ENCODE peak calls at places on chromosomes 5 and 9, in eight cellular contexts. R is choroid plexus epithelial cell, T is heart right ventricle, N is PC-9, Q is left ventricle myocardium inferior, B is kidney, I is B cell, E is AG09319. Z is an unnamed sample.

GRCh38 chr5:94705427-94705826 is 87.0 kb downstream of the SLF1 start:
- DNase-seq in R (peak), T (no peak), N (no peak), Q (no peak), B (no peak), I (no peak), E (no peak), Z (no peak)

GRCh38 chr5:98769256-98770157 is 4.0 kb upstream of the RGMB start:
- DNase-seq in R (peak), T (peak), N (peak), Q (peak), B (peak), I (peak), E (peak), Z (peak)

GRCh38 chr9:27534658-27535209 is 5.1 kb upstream of the MOB3B start:
- DNase-seq in R (no peak), T (no peak), N (no peak), Q (no peak), B (no peak), I (no peak), E (no peak), Z (no peak)

GRCh38 chr5:35785601-35786085 is 71.0 kb upstream of the IL7R start:
- DNase-seq in R (peak), T (no peak), N (no peak), Q (no peak), B (no peak), I (no peak), E (no peak), Z (peak)

GRCh38 chr9:27280858-27281257 is 16.1 kb downstream of the EQTN start:
- DNase-seq in R (peak), T (no peak), N (no peak), Q (no peak), B (no peak), I (no peak), E (no peak), Z (no peak)

GRCh38 chr9:136405481-136405880 is 4.9 kb downstream of the ENTR1 start:
- DNase-seq in R (no peak), T (no peak), N (no peak), Q (no peak), B (no peak), I (no peak), E (no peak), Z (no peak)

GRCh38 chr5:142945321-142945720 is 175.1 kb downstream of the ARHGAP26 start:
- DNase-seq in R (no peak), T (no peak), N (no peak), Q (no peak), B (no peak), I (no peak), E (no peak), Z (no peak)

GRCh38 chr5:43482490-43483064 is 1.1 kb downstream of the TMEM267 start:
- DNase-seq in R (peak), T (no peak), N (no peak), Q (no peak), B (no peak), I (no peak), E (peak), Z (no peak)

GRCh38 chr5:68460147-68460760 is 244.7 kb downstream of the PIK3R1 start:
- DNase-seq in R (peak), T (no peak), N (peak), Q (no peak), B (no peak), I (peak), E (no peak), Z (no peak)

GRCh38 chr5:65047948-65048690 is 279.4 kb downstream of the CWC27 start:
- DNase-seq in R (no peak), T (no peak), N (no peak), Q (no peak), B (no peak), I (no peak), E (no peak), Z (no peak)

GRCh38 chr9:92508018-92508417 is 25.7 kb upstream of the ASPN start:
- DNase-seq in R (peak), T (no peak), N (no peak), Q (peak), B (no peak), I (no peak), E (no peak), Z (no peak)

GRCh38 chr5:93649234-93649900 is 66.3 kb downstream of the NR2F1 start:
- DNase-seq in R (peak), T (no peak), N (no peak), Q (no peak), B (no peak), I (no peak), E (no peak), Z (no peak)

GRCh38 chr9:128136816-128137793 is 9.6 kb upstream of the PTGES2 start:
- DNase-seq in R (peak), T (peak), N (peak), Q (no peak), B (peak), I (no peak), E (no peak), Z (peak)

GRCh38 chr5:1551426-1551825 is 27.7 kb upstream of the LPCAT1 start:
- DNase-seq in R (no peak), T (no peak), N (no peak), Q (no peak), B (peak), I (no peak), E (no peak), Z (no peak)

GRCh38 chr9:19376931-19377330 is 3.1 kb downstream of the RPS6 start:
- DNase-seq in R (no peak), T (no peak), N (no peak), Q (no peak), B (no peak), I (no peak), E (no peak), Z (no peak)

DNA sequence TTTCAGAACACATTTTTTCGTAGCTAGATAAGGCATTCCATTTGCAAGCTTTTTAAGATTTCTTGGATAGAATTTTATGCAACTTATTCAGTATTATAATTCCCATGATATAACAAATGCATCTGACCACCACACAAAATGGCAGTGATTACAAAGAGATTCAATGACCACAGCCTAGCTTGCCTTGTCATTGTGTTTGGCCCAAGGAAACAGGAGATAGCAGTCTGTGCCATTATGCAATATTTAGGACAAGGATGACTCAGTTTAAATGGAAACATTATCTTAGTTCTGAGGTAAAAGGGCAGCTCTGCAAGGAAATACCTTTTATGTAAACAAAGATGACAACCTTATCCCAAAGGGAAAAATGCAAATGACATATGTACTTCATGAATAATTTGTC is 89.8 kb downstream of the NUDT12 start:
- DNase-seq in R (peak), T (no peak), N (no peak), Q (no peak), B (no peak), I (no peak), E (no peak), Z (no peak)
- TF ChIP-seq CTCF in R (no peak), T (no peak), N (no peak), Q (no peak), B (no peak), I (no peak), E (no peak), Z (no peak)

GRCh38 chr5:7813576-7813975 is 37.4 kb downstream of the CFAP90 start:
- DNase-seq in R (no peak), T (no peak), N (no peak), Q (no peak), B (no peak), I (no peak), E (no peak), Z (no peak)

GRCh38 chr5:7814816-7815215 is 36.1 kb downstream of the CFAP90 start:
- DNase-seq in R (no peak), T (no peak), N (no peak), Q (no peak), B (no peak), I (no peak), E (no peak), Z (no peak)

GRCh38 chr5:7816535-7816901 is 34.4 kb downstream of the CFAP90 start:
- DNase-seq in R (no peak), T (no peak), N (no peak), Q (no peak), B (no peak), I (no peak), E (no peak), Z (no peak)

GRCh38 chr5:7813007-7813406 is 37.9 kb downstream of the CFAP90 start:
- DNase-seq in R (no peak), T (no peak), N (no peak), Q (no peak), B (no peak), I (no peak), E (no peak), Z (no peak)

DNA sequence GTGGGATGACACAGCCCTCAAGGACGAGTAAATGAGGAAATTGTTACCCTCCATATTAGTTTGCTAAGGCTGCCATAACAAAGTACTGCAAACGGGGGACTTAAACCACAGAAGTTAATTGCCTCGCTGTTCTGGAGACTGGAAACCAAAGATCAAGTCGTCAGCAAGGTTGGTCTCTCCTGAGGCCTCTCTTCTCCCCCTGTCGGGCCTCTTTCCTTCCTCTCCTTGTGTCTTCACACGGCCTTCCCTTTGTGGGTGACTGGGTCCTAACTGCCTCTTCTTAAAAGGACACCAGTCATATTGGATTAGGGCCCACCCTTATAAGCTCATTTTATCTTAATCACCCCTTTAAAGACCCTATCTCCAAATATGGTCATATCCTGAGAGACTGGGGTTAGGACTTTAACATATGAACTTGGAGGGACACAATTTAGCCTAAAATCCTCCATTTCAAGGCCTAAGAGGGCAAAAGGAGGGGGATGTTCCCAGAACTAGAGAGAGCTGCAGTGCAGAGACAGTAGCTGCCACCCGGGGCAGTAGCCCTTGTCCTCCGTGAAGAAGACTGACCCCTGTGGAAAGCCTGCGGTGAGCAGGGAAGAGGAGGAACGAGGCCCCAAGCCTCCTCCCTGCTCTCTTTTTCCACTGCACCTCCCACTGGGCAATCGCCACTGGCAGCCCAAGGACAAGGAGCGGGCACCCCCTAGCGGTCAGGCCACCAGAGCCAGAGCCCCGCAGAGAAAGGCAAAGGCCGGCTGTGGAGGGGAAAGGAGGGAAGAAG is 35.0 kb downstream of the CFAP90 start:
- DNase-seq in R (peak), T (peak), N (peak), Q (peak), B (peak), I (peak), E (peak), Z (peak)
- TF ChIP-seq CTCF in R (peak), T (peak), N (peak), Q (peak), B (peak), I (peak), E (peak), Z (peak)

DNA sequence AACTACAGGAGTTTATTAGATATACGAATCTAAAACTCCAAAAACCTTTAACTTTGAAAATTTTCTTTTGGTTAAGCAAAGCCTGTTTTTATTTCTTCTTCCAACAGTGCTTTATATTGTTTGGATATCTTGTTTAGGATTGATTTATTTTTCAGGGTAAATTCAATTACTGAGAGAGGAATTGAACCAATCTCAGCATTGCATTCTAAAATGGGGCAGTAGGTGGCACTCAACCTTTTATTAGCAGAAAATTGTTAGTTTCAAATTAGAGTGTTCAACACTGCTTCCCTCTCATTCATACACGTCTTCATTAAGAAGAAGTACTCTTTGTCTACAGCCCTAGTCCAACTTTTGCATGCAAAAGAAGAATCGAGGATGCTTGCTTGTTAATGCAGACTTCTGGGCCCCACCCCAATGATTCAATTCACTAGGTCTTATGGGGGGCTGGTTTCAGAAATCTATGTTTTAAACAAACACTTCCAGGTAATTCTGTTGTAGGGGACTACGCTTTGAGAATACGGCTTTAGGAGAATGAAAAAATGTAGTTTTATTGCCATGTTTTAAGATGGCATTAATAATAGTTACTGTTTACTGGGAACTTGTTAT is 26.6 kb downstream of the MRPL22 start:
- DNase-seq in R (peak), T (no peak), N (no peak), Q (no peak), B (no peak), I (no peak), E (no peak), Z (no peak)
- TF ChIP-seq CTCF in R (peak), T (peak), N (peak), Q (peak), B (peak), I (peak), E (peak), Z (peak)

GRCh38 chr5:37770791-37771190 is 69.0 kb downstream of the GDNF start:
- DNase-seq in R (no peak), T (no peak), N (no peak), Q (no peak), B (no peak), I (no peak), E (no peak), Z (no peak)

GRCh38 chr5:37771203-37771611 is 68.6 kb downstream of the GDNF start:
- DNase-seq in R (peak), T (no peak), N (no peak), Q (no peak), B (no peak), I (no peak), E (no peak), Z (no peak)

GRCh38 chr5:37771731-37772130 is 68.1 kb downstream of the GDNF start:
- DNase-seq in R (peak), T (no peak), N (peak), Q (no peak), B (no peak), I (no peak), E (peak), Z (no peak)

GRCh38 chr5:37773809-37774208 is 66.0 kb downstream of the GDNF start:
- DNase-seq in R (no peak), T (no peak), N (no peak), Q (no peak), B (no peak), I (no peak), E (no peak), Z (no peak)

DNA sequence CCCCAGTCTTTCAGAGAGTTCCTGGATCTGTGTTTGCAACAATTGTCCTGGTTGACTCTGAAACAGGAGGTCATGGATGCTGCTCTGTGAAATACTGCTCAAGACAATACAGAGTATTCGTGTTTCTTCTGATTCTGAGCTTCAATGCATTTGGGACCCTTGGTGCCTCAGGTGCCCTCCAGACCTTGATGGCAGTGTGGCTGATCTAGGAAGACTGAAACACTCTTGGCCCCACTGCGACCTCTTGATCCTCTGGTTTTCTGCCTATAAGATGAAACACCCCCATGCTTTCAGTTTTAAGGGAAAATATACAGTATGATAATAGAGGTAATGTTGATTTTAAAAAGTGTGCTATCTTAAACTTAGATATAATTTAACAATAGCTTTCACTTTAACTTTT is 67.6 kb downstream of the GDNF start:
- DNase-seq in R (no peak), T (no peak), N (no peak), Q (no peak), B (no peak), I (no peak), E (no peak), Z (no peak)
- TF ChIP-seq CTCF in R (no peak), T (no peak), N (no peak), Q (no peak), B (no peak), I (no peak), E (no peak), Z (no peak)

DNA sequence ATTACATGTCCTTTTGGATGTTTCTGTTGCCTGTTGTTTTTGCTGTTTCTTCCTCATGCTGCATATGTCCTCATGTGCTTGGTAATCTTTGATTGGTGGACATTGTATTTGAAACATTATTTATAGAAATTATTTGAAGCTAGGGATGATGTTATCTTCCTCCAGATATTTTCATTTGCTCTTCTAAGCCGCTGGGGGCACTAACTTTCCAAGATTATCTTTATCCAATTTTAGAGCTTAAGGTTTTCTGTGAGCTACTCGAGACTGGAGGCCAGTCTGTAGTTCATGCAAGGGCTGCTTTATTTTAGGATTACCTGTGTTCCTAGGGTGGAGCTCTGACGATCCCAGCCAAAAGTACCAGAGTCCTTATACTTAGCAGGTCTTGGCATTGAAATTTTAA is 40.9 kb downstream of the STX17 start:
- DNase-seq in R (peak), T (no peak), N (no peak), Q (no peak), B (no peak), I (no peak), E (no peak), Z (no peak)
- TF ChIP-seq CTCF in R (peak), T (no peak), N (no peak), Q (no peak), B (no peak), I (no peak), E (no peak), Z (no peak)

GRCh38 chr9:87725900-87726709 is at the start of gene CTSL:
- DNase-seq in R (peak), T (peak), N (peak), Q (peak), B (peak), I (no peak), E (peak), Z (peak)
- TF ChIP-seq CTCF in R (peak), T (peak), N (peak), Q (peak), B (peak), I (no peak), E (peak), Z (no peak)

GRCh38 chr9:121742923-121743322 is 91.5 kb downstream of the DAB2IP start:
- DNase-seq in R (no peak), T (no peak), N (no peak), Q (no peak), B (no peak), I (no peak), E (no peak), Z (no peak)

GRCh38 chr9:121745396-121745695 is 93.9 kb downstream of the DAB2IP start:
- DNase-seq in R (no peak), T (no peak), N (no peak), Q (no peak), B (no peak), I (no peak), E (no peak), Z (no peak)

GRCh38 chr9:121743441-121744001 is 92.1 kb downstream of the DAB2IP start:
- DNase-seq in R (peak), T (peak), N (peak), Q (peak), B (peak), I (no peak), E (peak), Z (peak)

GRCh38 chr9:121744687-121745395 is 93.4 kb downstream of the DAB2IP start:
- DNase-seq in R (no peak), T (no peak), N (no peak), Q (no peak), B (no peak), I (no peak), E (no peak), Z (no peak)

GRCh38 chr9:121744002-121744686 is 92.7 kb downstream of the DAB2IP start:
- DNase-seq in R (peak), T (peak), N (peak), Q (peak), B (no peak), I (peak), E (peak), Z (peak)
- TF ChIP-seq CTCF in R (peak), T (peak), N (peak), Q (peak), B (peak), I (peak), E (peak), Z (peak)